ENCODE peak calls at places on chromosomes 11 and 22, in ten cellular contexts. One of them, this sample, is unnamed.

GRCh38 chr11:47152953-47153950 is 23.4 kb downstream of the ARFGAP2 start:
- DNase-seq in cardiac muscle cell: peak; percentile 87
- DNase-seq in SK-N-SH: peak; percentile 89
- DNase-seq in ovary: peak; percentile 86
- DNase-seq in pancreas: peak; percentile 81
- DNase-seq in endothelial cell of umbilical vein: peak; percentile 76
- DNase-seq in fibroblast of lung: peak; percentile 49
- DNase-seq in HCT116: no peak
- DNase-seq in kidney epithelial cell: no peak
- DNase-seq in gastrocnemius medialis: peak; percentile 64
- DNase-seq in this sample: peak; percentile 77

GRCh38 chr11:48107188-48107704 is 109.4 kb upstream of the OR4B1 start:
- DNase-seq in endothelial cell of umbilical vein: no peak
- DNase-seq in HCT116: no peak
- DNase-seq in pancreas: no peak
- DNase-seq in SK-N-SH: no peak
- DNase-seq in cardiac muscle cell: no peak
- DNase-seq in kidney epithelial cell: no peak
- DNase-seq in fibroblast of lung: peak; percentile 60
- DNase-seq in gastrocnemius medialis: no peak
- DNase-seq in ovary: no peak
- DNase-seq in this sample: no peak

GRCh38 chr11:69167916-69168691 is 12.4 kb downstream of the SMIM38 start:
- DNase-seq in kidney epithelial cell: no peak
- DNase-seq in HCT116: no peak
- DNase-seq in ovary: no peak
- DNase-seq in gastrocnemius medialis: no peak
- DNase-seq in pancreas: no peak
- DNase-seq in endothelial cell of umbilical vein: no peak
- DNase-seq in fibroblast of lung: no peak
- DNase-seq in cardiac muscle cell: peak; percentile 34
- DNase-seq in SK-N-SH: no peak
- DNase-seq in this sample: no peak

GRCh38 chr11:8732748-8733241 is 50.2 kb downstream of the RPL27A start:
- DNase-seq in cardiac muscle cell: peak; percentile 87
- DNase-seq in ovary: peak; percentile 64
- DNase-seq in gastrocnemius medialis: peak; percentile 41
- DNase-seq in endothelial cell of umbilical vein: peak; percentile 84
- DNase-seq in SK-N-SH: no peak
- DNase-seq in kidney epithelial cell: no peak
- DNase-seq in HCT116: no peak
- DNase-seq in pancreas: peak; percentile 60
- DNase-seq in fibroblast of lung: peak; percentile 84
- DNase-seq in this sample: no peak

GRCh38 chr11:109972181-109972715 is 120.9 kb upstream of the ZC3H12C start:
- DNase-seq in HCT116: no peak
- DNase-seq in fibroblast of lung: no peak
- DNase-seq in cardiac muscle cell: no peak
- DNase-seq in kidney epithelial cell: no peak
- DNase-seq in ovary: no peak
- DNase-seq in SK-N-SH: no peak
- DNase-seq in gastrocnemius medialis: peak; percentile 6
- DNase-seq in endothelial cell of umbilical vein: no peak
- DNase-seq in pancreas: no peak
- DNase-seq in this sample: no peak

GRCh38 chr11:8610532-8611116 is 16.6 kb upstream of the STK33 start:
- DNase-seq in endothelial cell of umbilical vein: peak; percentile 20
- DNase-seq in cardiac muscle cell: no peak
- DNase-seq in SK-N-SH: no peak
- DNase-seq in HCT116: no peak
- DNase-seq in kidney epithelial cell: peak; percentile 56
- DNase-seq in ovary: no peak
- DNase-seq in pancreas: no peak
- DNase-seq in fibroblast of lung: no peak
- DNase-seq in gastrocnemius medialis: no peak
- DNase-seq in this sample: no peak

GRCh38 chr11:104694259-104695070 is 203.8 kb downstream of the CASP12 start:
- DNase-seq in gastrocnemius medialis: no peak
- DNase-seq in endothelial cell of umbilical vein: peak; percentile 82
- DNase-seq in ovary: no peak
- DNase-seq in kidney epithelial cell: peak; percentile 79
- DNase-seq in HCT116: no peak
- DNase-seq in SK-N-SH: no peak
- DNase-seq in fibroblast of lung: peak; percentile 99
- DNase-seq in cardiac muscle cell: peak; percentile 82
- DNase-seq in pancreas: no peak
- DNase-seq in this sample: no peak

GRCh38 chr11:39932996-39933395 is 1526.5 kb downstream of the LRRC4C start:
- DNase-seq in gastrocnemius medialis: no peak
- DNase-seq in endothelial cell of umbilical vein: no peak
- DNase-seq in ovary: no peak
- DNase-seq in cardiac muscle cell: no peak
- DNase-seq in HCT116: no peak
- DNase-seq in kidney epithelial cell: no peak
- DNase-seq in fibroblast of lung: no peak
- DNase-seq in pancreas: no peak
- DNase-seq in SK-N-SH: no peak
- DNase-seq in this sample: no peak

GRCh38 chr22:27632451-27633295 is 168.9 kb downstream of the MN1 start:
- DNase-seq in HCT116: no peak
- DNase-seq in pancreas: no peak
- DNase-seq in kidney epithelial cell: no peak
- DNase-seq in SK-N-SH: peak; percentile 81
- DNase-seq in endothelial cell of umbilical vein: no peak
- DNase-seq in gastrocnemius medialis: no peak
- DNase-seq in fibroblast of lung: peak; percentile 42
- DNase-seq in ovary: no peak
- DNase-seq in cardiac muscle cell: no peak
- DNase-seq in this sample: peak; percentile 40

GRCh38 chr11:72951193-72951592 is 137.0 kb downstream of the ATG16L2 start:
- DNase-seq in SK-N-SH: peak; percentile 65
- DNase-seq in pancreas: no peak
- DNase-seq in gastrocnemius medialis: no peak
- DNase-seq in ovary: no peak
- DNase-seq in fibroblast of lung: no peak
- DNase-seq in HCT116: no peak
- DNase-seq in endothelial cell of umbilical vein: no peak
- DNase-seq in kidney epithelial cell: no peak
- DNase-seq in cardiac muscle cell: peak; percentile 85
- DNase-seq in this sample: no peak

GRCh38 chr22:23833017-23833795 is 5.6 kb downstream of the DERL3 start:
- DNase-seq in HCT116: no peak
- DNase-seq in fibroblast of lung: no peak
- DNase-seq in kidney epithelial cell: no peak
- DNase-seq in endothelial cell of umbilical vein: no peak
- DNase-seq in ovary: peak; percentile 14
- DNase-seq in cardiac muscle cell: no peak
- DNase-seq in gastrocnemius medialis: no peak
- DNase-seq in SK-N-SH: peak; percentile 16
- DNase-seq in pancreas: no peak
- DNase-seq in this sample: no peak

GRCh38 chr22:28025866-28026575 is 107.0 kb upstream of the PITPNB start:
- DNase-seq in SK-N-SH: peak; percentile 4
- DNase-seq in endothelial cell of umbilical vein: no peak
- DNase-seq in ovary: no peak
- DNase-seq in cardiac muscle cell: no peak
- DNase-seq in gastrocnemius medialis: no peak
- DNase-seq in fibroblast of lung: no peak
- DNase-seq in pancreas: no peak
- DNase-seq in HCT116: no peak
- DNase-seq in kidney epithelial cell: no peak
- DNase-seq in this sample: peak; percentile 2

GRCh38 chr11:59550368-59550841 is 39.1 kb downstream of the OR4D9 start:
- DNase-seq in endothelial cell of umbilical vein: peak; percentile 96
- DNase-seq in pancreas: peak; percentile 81
- DNase-seq in cardiac muscle cell: peak; percentile 95
- DNase-seq in SK-N-SH: peak; percentile 81
- DNase-seq in ovary: peak; percentile 83
- DNase-seq in HCT116: peak; percentile 96
- DNase-seq in fibroblast of lung: peak; percentile 96
- DNase-seq in kidney epithelial cell: no peak
- DNase-seq in gastrocnemius medialis: peak; percentile 50
- DNase-seq in this sample: peak; percentile 89
- TF ChIP-seq CTCF in endothelial cell of umbilical vein: peak; percentile 24
- TF ChIP-seq CTCF in pancreas: no peak
- TF ChIP-seq CTCF in cardiac muscle cell: peak; percentile 41
- TF ChIP-seq CTCF in SK-N-SH: peak; percentile 55
- TF ChIP-seq CTCF in ovary: no peak
- TF ChIP-seq CTCF in HCT116: peak; percentile 22
- TF ChIP-seq CTCF in fibroblast of lung: peak; percentile 50
- TF ChIP-seq CTCF in kidney epithelial cell: peak; percentile 48
- TF ChIP-seq CTCF in gastrocnemius medialis: peak; percentile 63
- TF ChIP-seq CTCF in this sample: peak; percentile 29

DNA sequence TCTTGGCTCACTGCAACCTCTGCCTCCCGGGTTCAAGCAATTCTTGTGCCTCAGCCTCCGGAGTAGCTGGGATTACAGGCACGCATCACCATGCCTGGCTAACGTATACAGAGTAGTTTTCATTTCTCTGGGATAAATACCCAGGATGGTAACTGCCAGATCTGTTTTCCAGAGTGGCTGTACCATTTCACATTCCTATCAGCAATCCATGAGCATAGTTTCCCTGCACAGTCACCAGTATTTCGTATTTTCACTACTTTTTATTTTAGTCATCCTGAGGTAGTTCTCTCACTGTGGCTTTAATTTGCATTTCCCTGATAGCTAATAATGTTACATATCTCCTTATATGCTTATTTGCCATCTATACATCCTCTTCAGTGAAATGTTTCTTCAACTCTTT is 11.0 kb upstream of the SCARF2 start:
- DNase-seq in HCT116: no peak
- DNase-seq in endothelial cell of umbilical vein: no peak
- DNase-seq in SK-N-SH: no peak
- DNase-seq in cardiac muscle cell: no peak
- DNase-seq in ovary: no peak
- DNase-seq in fibroblast of lung: peak; percentile 29
- DNase-seq in pancreas: no peak
- DNase-seq in kidney epithelial cell: no peak
- DNase-seq in gastrocnemius medialis: no peak
- DNase-seq in this sample: no peak
- H3K4me3 ChIP-seq in HCT116: no peak overlapping the region
- H3K4me3 ChIP-seq in endothelial cell of umbilical vein: no peak overlapping the region
- H3K4me3 ChIP-seq in SK-N-SH: no peak overlapping the region
- H3K4me3 ChIP-seq in cardiac muscle cell: no peak overlapping the region
- H3K4me3 ChIP-seq in ovary: no peak overlapping the region
- H3K4me3 ChIP-seq in fibroblast of lung: no peak overlapping the region
- H3K4me3 ChIP-seq in pancreas: no peak overlapping the region
- H3K4me3 ChIP-seq in kidney epithelial cell: no peak overlapping the region
- H3K4me3 ChIP-seq in gastrocnemius medialis: no peak overlapping the region
- H3K4me3 ChIP-seq in this sample: no peak overlapping the region

GRCh38 chr11:131392528-131393255 is 22.3 kb downstream of the NTM start:
- DNase-seq in ovary: no peak
- DNase-seq in cardiac muscle cell: peak; percentile 34
- DNase-seq in kidney epithelial cell: no peak
- DNase-seq in endothelial cell of umbilical vein: no peak
- DNase-seq in gastrocnemius medialis: no peak
- DNase-seq in SK-N-SH: no peak
- DNase-seq in pancreas: no peak
- DNase-seq in fibroblast of lung: no peak
- DNase-seq in HCT116: no peak
- DNase-seq in this sample: peak; percentile 86

GRCh38 chr11:131397666-131398065 is 27.3 kb downstream of the NTM start:
- DNase-seq in SK-N-SH: peak; percentile 33
- DNase-seq in HCT116: no peak
- DNase-seq in kidney epithelial cell: no peak
- DNase-seq in endothelial cell of umbilical vein: no peak
- DNase-seq in fibroblast of lung: no peak
- DNase-seq in gastrocnemius medialis: no peak
- DNase-seq in ovary: no peak
- DNase-seq in cardiac muscle cell: no peak
- DNase-seq in pancreas: no peak
- DNase-seq in this sample: peak; percentile 67
- H3K27me3 ChIP-seq in SK-N-SH: no peaks in the 10 kb centered on the region
- H3K27me3 ChIP-seq in HCT116: no peaks in the 10 kb centered on the region
- H3K27me3 ChIP-seq in kidney epithelial cell: no peaks in the 10 kb centered on the region
- H3K27me3 ChIP-seq in endothelial cell of umbilical vein: no peaks in the 10 kb centered on the region
- H3K27me3 ChIP-seq in fibroblast of lung: no peaks in the 10 kb centered on the region
- H3K27me3 ChIP-seq in gastrocnemius medialis: no peaks in the 10 kb centered on the region
- H3K27me3 ChIP-seq in ovary: no peaks in the 10 kb centered on the region
- H3K27me3 ChIP-seq in cardiac muscle cell: no peaks in the 10 kb centered on the region
- H3K27me3 ChIP-seq in pancreas: peaks cover 4% of the 10 kb centered on the region
- H3K27me3 ChIP-seq in this sample: no peaks in the 10 kb centered on the region

GRCh38 chr11:282171-282570 is 4.0 kb downstream of the NLRP6 start:
- DNase-seq in kidney epithelial cell: no peak
- DNase-seq in HCT116: no peak
- DNase-seq in cardiac muscle cell: no peak
- DNase-seq in endothelial cell of umbilical vein: no peak
- DNase-seq in SK-N-SH: peak; percentile 25
- DNase-seq in gastrocnemius medialis: no peak
- DNase-seq in pancreas: no peak
- DNase-seq in fibroblast of lung: no peak
- DNase-seq in ovary: no peak
- DNase-seq in this sample: no peak

GRCh38 chr11:281486-282161 is 3.4 kb downstream of the NLRP6 start:
- DNase-seq in SK-N-SH: peak; percentile 32
- DNase-seq in gastrocnemius medialis: no peak
- DNase-seq in pancreas: no peak
- DNase-seq in fibroblast of lung: no peak
- DNase-seq in kidney epithelial cell: no peak
- DNase-seq in ovary: no peak
- DNase-seq in cardiac muscle cell: no peak
- DNase-seq in HCT116: no peak
- DNase-seq in endothelial cell of umbilical vein: no peak
- DNase-seq in this sample: no peak

GRCh38 chr11:283405-284080 is 5.3 kb downstream of the NLRP6 start:
- DNase-seq in cardiac muscle cell: no peak
- DNase-seq in fibroblast of lung: no peak
- DNase-seq in pancreas: no peak
- DNase-seq in gastrocnemius medialis: no peak
- DNase-seq in endothelial cell of umbilical vein: no peak
- DNase-seq in kidney epithelial cell: no peak
- DNase-seq in HCT116: no peak
- DNase-seq in SK-N-SH: no peak
- DNase-seq in ovary: no peak
- DNase-seq in this sample: no peak

GRCh38 chr11:284081-285020 is 4.6 kb upstream of the PGGHG start:
- DNase-seq in HCT116: no peak
- DNase-seq in fibroblast of lung: no peak
- DNase-seq in SK-N-SH: peak; percentile 34
- DNase-seq in gastrocnemius medialis: no peak
- DNase-seq in cardiac muscle cell: no peak
- DNase-seq in pancreas: peak; percentile 21
- DNase-seq in ovary: no peak
- DNase-seq in endothelial cell of umbilical vein: no peak
- DNase-seq in kidney epithelial cell: no peak
- DNase-seq in this sample: no peak

DNA sequence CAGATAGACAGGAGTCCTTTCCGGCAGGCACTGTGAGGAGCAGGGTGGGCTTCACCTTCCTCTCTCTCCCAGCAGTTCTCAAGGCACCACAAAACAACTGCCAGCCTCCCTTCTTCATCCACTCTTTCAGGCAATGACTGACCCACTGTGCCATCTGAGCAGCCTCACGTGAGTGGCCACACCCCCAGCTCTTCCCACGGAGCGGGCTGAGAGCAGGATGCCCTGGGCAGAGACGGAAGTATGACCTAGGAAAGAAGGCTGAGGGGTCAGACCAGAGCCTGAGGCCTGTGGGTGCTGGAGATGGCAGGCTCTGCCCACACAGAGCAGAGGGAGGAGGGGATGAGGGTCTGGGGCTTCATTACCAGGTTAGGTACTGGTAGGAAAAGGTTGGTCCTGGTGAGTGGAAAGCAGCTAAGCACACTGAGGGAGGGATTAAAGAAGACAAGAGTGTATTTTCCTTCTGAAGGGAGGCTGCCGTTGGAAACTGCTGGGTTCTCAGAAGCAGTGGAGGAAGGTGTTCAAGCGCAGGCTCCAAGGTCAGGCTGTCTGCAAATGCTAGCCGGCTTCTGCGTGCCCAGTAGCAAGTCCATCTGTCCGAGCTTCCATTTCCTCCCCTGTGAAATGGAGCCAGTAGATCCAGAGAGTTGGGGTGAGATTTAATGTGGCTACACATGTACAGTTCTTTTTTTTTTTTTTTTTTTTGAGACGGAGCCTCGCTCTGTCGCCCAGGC is 4.6 kb downstream of the NLRP6 start:
- DNase-seq in gastrocnemius medialis: no peak
- DNase-seq in pancreas: no peak
- DNase-seq in ovary: no peak
- DNase-seq in cardiac muscle cell: no peak
- DNase-seq in HCT116: no peak
- DNase-seq in fibroblast of lung: no peak
- DNase-seq in kidney epithelial cell: no peak
- DNase-seq in SK-N-SH: peak; percentile 40
- DNase-seq in endothelial cell of umbilical vein: no peak
- DNase-seq in this sample: no peak
- TF ChIP-seq CTCF in gastrocnemius medialis: no peak
- TF ChIP-seq CTCF in pancreas: no peak
- TF ChIP-seq CTCF in ovary: no peak
- TF ChIP-seq CTCF in cardiac muscle cell: no peak
- TF ChIP-seq CTCF in HCT116: no peak
- TF ChIP-seq CTCF in fibroblast of lung: no peak
- TF ChIP-seq CTCF in kidney epithelial cell: no peak
- TF ChIP-seq CTCF in SK-N-SH: no peak
- TF ChIP-seq CTCF in endothelial cell of umbilical vein: no peak
- TF ChIP-seq CTCF in this sample: no peak

This sample was measured in WERI-Rb-1.